ENCODE peak calls at places on chromosomes 7 and 10, in five cellular contexts. T is GM12878, S is HepG2, M is SK-N-SH, Y is K562. X is an unnamed sample.

GRCh38 chr10:118698421-118698820 is 56.3 kb downstream of the CACUL1 start:
- DNase-seq in T (peak), S (peak), Y (peak), M (peak), X (no peak)

GRCh38 chr7:140672382-140673062 is at the start of gene ADCK2:
- DNase-seq in Y (peak), M (peak), S (no peak), T (no peak), X (no peak)

GRCh38 chr7:16546921-16547505 is 20.4 kb downstream of the LRRC72 start:
- DNase-seq in M (no peak), S (no peak), Y (no peak), T (no peak), X (no peak)

GRCh38 chr7:35828817-35829216 is 28.0 kb downstream of the SEPTIN7 start:
- DNase-seq in S (no peak), Y (peak), M (no peak), T (no peak), X (no peak)

GRCh38 chr10:13395540-13395939 is 47.4 kb upstream of the SEPHS1 start:
- DNase-seq in T (no peak), S (no peak), Y (no peak), M (no peak), X (no peak)

GRCh38 chr10:31940839-31941653 is 12.4 kb upstream of the ARHGAP12 start:
- DNase-seq in S (peak), M (peak), T (no peak), Y (peak), X (no peak)

GRCh38 chr7:51186531-51186930 is 130.1 kb downstream of the COBL start:
- DNase-seq in M (no peak), S (no peak), Y (no peak), T (no peak), X (no peak)

GRCh38 chr7:74042746-74043522 is 15.0 kb downstream of the ELN start:
- DNase-seq in Y (no peak), S (no peak), T (no peak), M (peak), X (no peak)

GRCh38 chr7:157253850-157254249 is 83.0 kb upstream of the DNAJB6 start:
- DNase-seq in M (no peak), T (no peak), Y (no peak), S (no peak), X (no peak)

GRCh38 chr7:141974831-141975230 is 1.3 kb upstream of the TAS2R38 start:
- DNase-seq in Y (peak), T (no peak), M (no peak), S (peak), X (peak)
- TF ChIP-seq CTCF in Y (peak), T (peak), M (peak), S (peak), X (peak)

DNA sequence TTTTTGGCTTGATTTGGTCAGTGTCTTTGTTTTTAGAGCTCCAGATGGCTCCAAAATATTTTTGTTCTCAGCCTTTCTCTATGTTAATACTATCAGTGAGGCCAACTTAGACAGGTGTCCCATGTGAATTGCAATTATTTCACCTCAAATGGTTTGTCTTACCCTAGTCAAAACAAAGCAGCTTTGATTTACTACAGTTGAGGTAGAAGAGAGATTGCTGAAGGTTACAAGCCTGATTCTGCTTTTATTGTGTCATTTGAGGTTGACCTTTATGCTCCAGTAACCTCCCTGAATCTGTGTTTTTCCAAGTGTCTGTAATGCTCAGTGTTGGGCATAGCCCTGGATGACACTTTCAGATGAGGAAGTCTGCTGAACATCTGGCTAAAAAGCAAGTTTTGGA is 882.9 kb downstream of the NRG3 start:
- DNase-seq in Y (no peak), S (no peak), M (no peak), T (no peak), X (no peak)
- TF ChIP-seq GABPA in Y (no peak), S (no peak), M (no peak), T (no peak), X (no peak)

DNA sequence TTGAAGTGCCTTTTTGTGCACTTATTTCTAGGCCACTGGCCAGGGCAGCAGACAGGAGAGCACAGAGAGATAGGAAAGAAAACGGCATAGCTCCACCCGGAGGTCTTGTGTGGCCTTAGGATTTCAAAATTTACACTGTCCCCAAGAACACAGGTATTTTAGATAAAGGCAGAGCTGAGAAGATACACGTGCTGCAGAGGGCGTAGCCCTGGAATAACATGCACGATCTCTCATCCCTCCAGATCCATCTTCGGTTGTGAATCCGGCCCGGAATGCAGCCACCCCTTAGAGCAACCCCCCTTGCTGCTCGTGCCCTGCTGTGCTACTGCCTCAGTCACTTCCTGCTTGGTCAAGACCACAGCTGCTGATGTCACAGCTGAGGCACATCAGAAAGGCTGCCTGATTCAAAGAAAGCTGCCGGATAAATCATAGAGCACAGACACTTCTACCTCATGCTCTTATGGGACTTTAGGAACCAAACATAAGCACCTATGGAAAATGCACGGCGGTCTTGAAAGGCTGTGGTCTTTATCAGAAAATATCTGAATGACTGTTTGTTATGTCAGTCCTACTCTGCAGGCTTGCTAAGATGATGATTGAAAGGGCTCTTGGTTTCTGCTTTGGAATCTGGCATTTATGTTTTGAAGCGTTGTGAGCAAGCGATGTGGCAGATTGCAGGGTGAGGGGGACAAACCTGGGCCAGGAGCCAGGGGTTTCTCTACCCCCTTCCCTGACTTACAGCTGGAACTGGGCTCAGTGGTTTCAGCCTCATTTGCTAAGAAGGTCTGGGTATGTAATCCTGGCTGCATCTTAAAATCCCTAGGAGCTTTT is 152.0 kb downstream of the SVIL start:
- DNase-seq in M (peak), Y (no peak), S (peak), T (no peak), X (peak)
- TF ChIP-seq CTCF in M (peak), Y (no peak), S (peak), T (no peak), X (no peak)

DNA sequence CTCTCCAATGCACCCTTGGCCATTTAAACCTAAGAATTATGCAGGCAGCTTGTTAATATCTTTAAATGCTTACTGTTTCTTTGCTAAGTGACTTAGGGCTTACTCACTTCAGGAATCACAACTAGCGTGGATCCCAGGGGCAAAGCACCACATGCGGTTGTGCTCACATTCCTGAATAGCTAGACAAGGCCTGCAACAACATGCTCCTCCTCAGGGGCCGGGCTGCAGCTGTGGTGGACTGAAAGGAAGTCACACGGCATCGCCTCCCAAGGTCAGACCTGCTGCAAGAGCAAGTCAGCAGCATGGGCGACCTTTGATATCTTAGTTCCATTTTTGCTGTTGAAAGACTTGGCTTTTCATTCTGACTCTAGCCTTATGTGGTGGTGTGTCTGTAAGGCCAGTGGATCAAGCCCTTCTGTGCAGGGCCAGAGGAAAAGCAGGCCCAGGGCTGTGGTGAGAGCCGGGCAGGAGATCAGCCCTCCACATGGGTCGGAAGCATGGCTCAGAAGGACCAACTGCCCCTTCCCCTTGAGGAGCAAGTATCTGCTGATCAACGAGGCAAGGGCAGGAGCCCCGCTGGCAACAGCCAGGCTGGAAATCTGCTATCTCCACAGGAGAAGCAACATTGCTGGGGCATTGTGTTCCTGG is 92.0 kb upstream of the MBL2 start:
- DNase-seq in Y (no peak), T (no peak), S (peak), M (no peak), X (no peak)
- TF ChIP-seq GABPA in Y (no peak), T (no peak), S (no peak), M (no peak), X (no peak)

GRCh38 chr10:113301342-113301984 is 251.4 kb upstream of the HABP2 start:
- DNase-seq in Y (peak), M (no peak), T (no peak), S (peak), X (no peak)
- TF ChIP-seq CTCF in Y (peak), M (no peak), T (no peak), S (peak), X (no peak)

GRCh38 chr10:62744136-62744535 is 60.4 kb upstream of the ADO start:
- DNase-seq in T (no peak), Y (no peak), M (no peak), S (no peak), X (no peak)
- TF ChIP-seq GABPA in T (no peak), Y (no peak), M (no peak), S (no peak), X (no peak)

DNA sequence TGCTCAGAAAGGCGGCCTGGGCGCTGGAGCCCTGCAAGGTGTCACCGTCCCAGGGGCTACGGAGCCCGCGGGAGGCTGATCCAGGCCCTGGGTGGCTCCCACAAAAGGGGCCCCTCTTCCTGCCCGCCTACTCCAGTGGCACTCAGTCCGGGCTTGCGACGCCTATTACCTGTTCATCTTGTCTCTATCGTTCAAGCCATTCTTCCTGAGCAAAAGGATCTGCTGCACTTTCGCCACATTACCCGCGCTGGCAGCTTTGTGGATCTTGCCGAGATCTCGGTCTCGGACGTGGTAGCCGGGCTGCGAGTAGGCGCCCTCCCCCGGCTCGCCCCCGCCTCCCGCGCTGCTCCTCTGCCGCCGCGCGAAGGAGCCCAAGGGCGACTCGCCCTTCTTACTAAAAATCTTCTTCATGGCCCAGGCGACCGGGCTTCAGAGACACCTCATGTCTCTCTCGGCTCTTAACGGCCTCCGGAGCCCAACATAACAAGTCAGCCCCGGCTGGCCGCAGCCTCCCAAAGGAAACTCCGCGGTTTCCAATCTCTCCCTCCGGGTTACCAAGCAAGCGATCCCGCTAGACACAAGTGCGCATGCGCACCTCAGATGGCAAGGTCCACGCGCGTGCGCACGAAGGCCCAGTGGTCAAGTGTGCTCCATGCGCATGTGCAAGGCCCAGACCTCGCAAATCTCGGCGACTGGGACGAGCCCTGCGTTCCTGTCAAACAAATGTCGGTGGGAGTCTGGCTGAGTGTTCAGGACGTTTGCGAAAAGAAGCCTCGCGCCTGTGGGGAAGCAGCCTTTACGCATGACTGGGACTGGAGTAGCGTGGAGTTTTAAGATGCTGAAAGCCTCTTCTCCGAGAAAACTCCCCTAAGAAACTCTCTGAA is at the start of gene ANKRD26:
- DNase-seq in M (peak), Y (peak), T (peak), S (peak), X (peak)
- TF ChIP-seq CTCF in M (peak), Y (no peak), T (no peak), S (peak), X (no peak)

X was measured in HL-60.